ENCODE peak calls at places on chromosomes 12 and 14, in four cellular contexts. P is heart left ventricle, I is thoracic aorta, H is GM23338. L is an unnamed sample.
A peak's percentile ranks its signal among the peaks of the same experiment; 100 is the strongest.

GRCh38 chr12:51351913-51352532 is 5.5 kb upstream of the CELA1 start:
- DNase-seq in P (no peak), I (no peak), H (peak; percentile 94), L (peak; percentile 49)

GRCh38 chr14:26960049-26960688 is 362.3 kb upstream of the NOVA1 start:
- DNase-seq in P (no peak), I (no peak), H (peak; percentile 14), L (no peak)

GRCh38 chr12:89671469-89671868 is 37.2 kb downstream of the ATP2B1 start:
- DNase-seq in P (no peak), I (no peak), H (peak; percentile 62), L (no peak)

GRCh38 chr14:91493169-91493568 is 16.9 kb downstream of the PPP4R3A start:
- DNase-seq in P (no peak), I (no peak), H (no peak), L (no peak)

GRCh38 chr12:112061127-112061526 is 47.5 kb downstream of the NAA25 start:
- DNase-seq in P (no peak), I (no peak), H (no peak), L (no peak)

GRCh38 chr14:73696466-73697390 is 17.5 kb downstream of the PNMA1 start:
- DNase-seq in P (no peak), I (no peak), H (no peak), L (no peak)

GRCh38 chr12:84585996-84586395 is 326.6 kb downstream of the SLC6A15 start:
- DNase-seq in P (no peak), I (no peak), H (no peak), L (no peak)

GRCh38 chr12:123150804-123151678 is at the start of gene PITPNM2:
- DNase-seq in P (peak; percentile 71), I (no peak), H (peak; percentile 78), L (peak; percentile 77)

GRCh38 chr12:91627225-91627624 is 444.6 kb upstream of the DCN start:
- DNase-seq in P (no peak), I (no peak), H (no peak), L (no peak)

GRCh38 chr12:96134200-96134599 is 60.0 kb upstream of the ELK3 start:
- DNase-seq in P (no peak), I (no peak), H (no peak), L (no peak)

DNA sequence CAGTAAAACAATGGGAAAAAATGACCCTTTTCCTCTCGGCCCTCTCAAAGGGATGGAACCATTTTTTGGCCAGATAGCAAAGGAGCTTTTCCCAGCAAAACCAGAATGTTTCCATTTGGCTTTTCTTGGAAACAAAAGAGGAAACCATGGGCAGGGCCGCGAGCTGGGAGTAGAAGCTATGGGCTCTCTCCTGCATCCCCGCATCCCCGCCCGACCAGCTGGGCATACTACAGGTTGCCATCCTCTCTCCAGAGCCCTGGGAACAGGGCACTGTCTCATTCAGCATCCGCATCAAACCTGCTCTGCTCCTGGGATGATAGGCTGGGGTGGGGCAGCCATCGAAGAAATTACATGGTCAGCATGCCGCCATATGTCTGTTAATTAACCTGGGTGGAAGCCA is 20.9 kb downstream of the CD9 start:
- DNase-seq in P (no peak), I (no peak), H (no peak), L (no peak)
- TF ChIP-seq CTCF in P (no peak), I (no peak), H (no peak), L (no peak)

DNA sequence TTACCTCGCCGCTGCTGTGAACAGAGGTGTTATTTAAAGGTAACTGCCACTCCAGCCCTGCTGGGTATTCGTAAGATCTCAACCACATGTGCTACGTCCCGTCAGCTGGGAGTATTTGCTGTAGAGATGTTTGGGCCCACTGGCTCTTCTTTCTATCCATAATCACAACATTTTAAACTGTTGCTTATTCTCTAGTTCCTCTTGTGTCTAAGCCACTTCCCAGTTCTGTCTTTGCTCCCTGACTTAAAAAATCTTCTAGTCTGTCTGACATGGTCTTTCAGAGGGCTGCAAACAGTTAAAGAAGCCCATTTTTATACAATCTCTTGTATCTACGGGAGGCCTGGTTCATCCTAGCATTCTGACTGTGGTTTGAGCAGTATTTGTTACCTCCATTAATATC is 33.2 kb upstream of the HELB start:
- DNase-seq in P (no peak), I (no peak), H (no peak), L (no peak)
- H3K27ac ChIP-seq in P (no peak overlapping the region), I (no peak overlapping the region), H (no peak overlapping the region), L (no peak overlapping the region)

GRCh38 chr14:31944256-31945073 is 132.6 kb upstream of the ARHGAP5 start:
- DNase-seq in P (no peak), I (no peak), H (no peak), L (no peak)
- H3K4me3 ChIP-seq in P (no peak overlapping the region), I (no peak overlapping the region), H (no peak overlapping the region), L (no peak overlapping the region)

DNA sequence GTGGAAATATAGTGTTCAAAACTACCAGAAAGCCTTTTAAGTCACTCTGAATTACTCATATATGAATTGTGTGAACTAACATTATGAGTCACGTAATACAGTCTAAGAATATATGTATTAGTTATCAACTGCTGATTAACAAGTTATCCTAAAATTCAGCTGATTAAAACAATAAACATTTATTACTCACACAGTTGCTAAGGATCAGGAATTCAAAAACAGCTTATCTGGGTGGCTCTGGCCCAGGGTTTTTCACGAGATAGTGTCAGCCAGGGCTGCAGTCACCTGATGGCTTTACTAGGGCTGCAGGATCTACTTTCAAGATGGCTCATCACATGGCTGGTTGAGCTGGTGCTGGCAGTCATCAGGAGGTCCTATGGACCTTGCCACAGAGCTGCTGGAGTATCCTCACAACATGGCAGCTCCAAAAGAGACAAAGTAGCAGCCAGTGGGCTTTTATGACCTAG is 36.5 kb downstream of the CORO1C start:
- DNase-seq in P (no peak), I (no peak), H (no peak), L (no peak)
- TF ChIP-seq CTCF in P (no peak), I (no peak), H (no peak), L (no peak)

DNA sequence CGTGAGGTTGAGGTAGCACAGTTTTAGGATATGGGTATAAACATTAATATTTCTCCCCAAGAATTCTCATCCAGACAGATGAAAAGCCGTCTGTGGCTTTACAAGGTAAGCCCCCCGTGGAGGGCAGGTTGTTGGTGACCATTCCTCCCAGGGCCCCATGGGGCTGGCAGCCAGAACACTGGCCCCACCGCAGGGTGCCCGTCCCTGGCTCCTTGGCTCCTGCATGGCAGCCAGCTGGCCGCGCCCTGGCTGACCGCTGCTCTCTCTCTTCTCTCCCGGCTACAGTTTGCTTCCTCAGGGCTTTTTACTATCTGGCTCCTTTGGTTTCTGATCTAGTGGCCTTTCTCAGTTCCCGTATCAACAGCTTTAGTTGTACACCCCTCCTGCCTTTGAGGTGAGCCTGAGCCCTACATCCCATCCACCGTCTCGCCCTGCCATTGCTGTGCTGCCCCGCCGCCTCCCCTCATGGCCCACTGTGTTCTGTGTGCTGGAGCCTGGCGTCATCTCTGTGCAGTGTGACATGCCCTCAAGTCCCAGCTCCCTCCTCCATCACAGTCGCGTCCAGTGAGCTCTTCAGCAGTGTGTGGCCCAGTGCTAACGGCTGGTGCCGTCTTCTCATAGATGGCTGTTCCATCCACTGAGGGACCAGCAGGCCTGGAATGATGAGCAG is 25.8 kb downstream of the RAB35 start:
- DNase-seq in P (no peak), I (no peak), H (no peak), L (no peak)
- H3K27ac ChIP-seq in P (no peak overlapping the region), I (no peak overlapping the region), H (no peak overlapping the region), L (no peak overlapping the region)

GRCh38 chr12:45290218-45290609 is 74.3 kb downstream of the ANO6 start:
- DNase-seq in P (no peak), I (no peak), H (no peak), L (no peak)
- H3K4me3 ChIP-seq in P (no peak overlapping the region), I (no peak overlapping the region), H (no peak overlapping the region), L (no peak overlapping the region)

GRCh38 chr14:99383457-99384428 is 96.9 kb downstream of the SETD3 start:
- DNase-seq in P (no peak), I (no peak), H (peak; percentile 35), L (no peak)
- TF ChIP-seq CTCF in P (no peak), I (no peak), H (no peak), L (no peak)

GRCh38 chr14:71533800-71534199 is 398.4 kb upstream of the RGS6 start:
- DNase-seq in P (no peak), I (no peak), H (no peak), L (no peak)
- H3K27ac ChIP-seq in P (no peak overlapping the region), I (no peak overlapping the region), H (no peak overlapping the region), L (no peak overlapping the region)

DNA sequence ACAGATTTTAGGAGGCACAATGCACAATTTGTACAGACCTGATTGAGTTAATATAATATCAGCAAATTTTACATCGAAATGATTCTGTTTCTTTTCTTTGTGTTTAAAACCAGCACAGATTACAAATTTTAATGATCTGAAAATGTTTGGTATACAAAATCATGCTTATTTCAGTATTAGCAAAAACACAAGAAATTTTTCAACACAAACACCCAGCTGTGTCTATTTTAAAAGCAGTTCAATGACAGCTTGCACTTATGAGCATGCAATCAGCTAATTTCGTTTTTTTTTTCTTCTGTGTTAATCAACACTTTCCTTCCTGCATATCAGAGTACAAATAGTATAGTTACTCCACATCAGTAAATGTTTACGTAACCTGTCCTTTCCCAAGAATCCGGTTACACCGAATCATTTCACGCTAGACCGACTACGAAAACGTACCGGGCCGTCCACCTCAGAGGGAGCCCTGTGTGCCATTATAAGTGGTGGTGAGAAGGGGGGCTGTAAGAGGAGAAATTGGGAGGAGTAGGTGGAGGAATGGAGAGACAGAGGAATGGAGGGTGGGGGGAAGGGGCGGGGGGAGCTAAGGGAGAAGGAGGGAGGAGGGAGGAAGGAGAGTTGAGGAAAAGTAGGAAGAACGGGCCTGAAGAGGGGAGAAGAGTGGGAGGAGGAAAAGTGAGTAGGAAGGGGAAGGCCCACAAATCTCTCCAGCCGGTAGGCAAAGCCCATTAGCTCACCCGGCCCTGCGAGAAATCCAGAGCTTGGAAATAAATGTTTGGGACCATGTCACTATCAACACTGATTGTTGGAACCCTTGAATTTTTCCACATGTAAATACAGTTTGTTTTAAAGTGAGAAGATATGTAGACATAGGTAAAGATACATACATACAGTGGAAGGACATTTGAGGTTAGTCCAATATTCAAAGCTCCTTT is 2.4 kb upstream of the FOXG1 start:
- DNase-seq in P (no peak), I (no peak), H (peak; percentile 79), L (no peak)
- H3K4me3 ChIP-seq in P (no peak overlapping the region), I (no peak overlapping the region), H (peak overlapping the region; percentile 31), L (no peak overlapping the region)

DNA sequence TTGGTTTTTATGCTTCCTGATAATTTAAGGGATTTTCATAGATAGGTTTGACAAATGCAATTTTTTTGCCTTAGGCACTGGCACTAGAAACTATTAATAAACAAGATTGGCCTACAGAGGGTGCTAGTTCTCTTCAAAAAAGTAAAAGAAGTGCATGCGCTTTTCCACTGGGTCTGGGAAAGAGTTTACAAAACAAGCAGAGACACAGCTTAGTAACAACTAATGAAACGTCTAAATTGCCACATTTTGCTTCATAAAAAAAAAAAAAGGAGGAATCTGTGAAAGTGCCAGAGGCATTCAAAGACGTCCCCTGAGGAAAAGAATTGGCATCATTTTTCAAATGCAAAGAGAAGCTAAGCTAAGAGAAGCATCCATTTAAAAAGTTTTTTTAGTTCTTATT is 58.3 kb upstream of the EEA1 start:
- DNase-seq in P (no peak), I (no peak), H (peak; percentile 86), L (no peak)
- TF ChIP-seq CTCF in P (peak; percentile 68), I (peak; percentile 53), H (peak; percentile 63), L (peak; percentile 63)